ENCODE peak calls at places on chromosome 9, in nine cellular contexts. U, T, N, J, L, I, C, S and D are unnamed samples.
A peak's percentile ranks its signal among the peaks of the same experiment; 100 is the strongest.

GRCh38 chr9:69548676-69549075 is 123.5 kb downstream of the APBA1 start:
- DNase-seq in L (no peak), S (no peak), J (no peak), T (no peak), C (no peak), U (no peak), I (no peak), N (no peak), D (no peak)

GRCh38 chr9:6304232-6304631 is 23.9 kb upstream of the TPD52L3 start:
- DNase-seq in C (no peak), S (no peak), U (no peak), I (no peak), N (no peak), L (no peak), T (no peak), J (no peak), D (no peak)

GRCh38 chr9:70411141-70411929 is 3.1 kb downstream of the KLF9 start:
- DNase-seq in C (peak; percentile 48), N (no peak), I (peak; percentile 41), L (no peak), S (peak; percentile 61), U (peak; percentile 89), J (peak; percentile 93), T (peak; percentile 81), D (peak; percentile 75)

GRCh38 chr9:18800579-18800978 is 232.4 kb downstream of the SAXO1 start:
- DNase-seq in J (no peak), L (no peak), U (no peak), C (no peak), S (no peak), T (no peak), N (no peak), I (no peak), D (no peak)

GRCh38 chr9:91659529-91660294 is 236.1 kb upstream of the NFIL3 start:
- DNase-seq in I (no peak), N (peak; percentile 71), C (no peak), T (no peak), J (peak; percentile 28), S (no peak), L (no peak), U (peak; percentile 43), D (no peak)

GRCh38 chr9:124855944-124856773 is 2.9 kb downstream of the WDR38 start:
- DNase-seq in I (no peak), T (no peak), L (no peak), N (no peak), S (no peak), U (peak; percentile 54), C (peak; percentile 43), J (peak; percentile 31), D (no peak)

GRCh38 chr9:100160021-100160420 is 61.0 kb downstream of the INVS start:
- DNase-seq in J (no peak), I (no peak), L (no peak), S (no peak), U (no peak), T (no peak), C (no peak), N (no peak), D (no peak)

GRCh38 chr9:99778308-99778707 is 43.4 kb upstream of the NR4A3 start:
- DNase-seq in C (peak; percentile 49), T (no peak), L (no peak), U (peak; percentile 96), S (peak; percentile 75), N (no peak), J (peak; percentile 94), I (peak; percentile 16), D (no peak)

GRCh38 chr9:77708416-77708815 is 60.3 kb upstream of the GNA14 start:
- DNase-seq in T (no peak), L (no peak), S (no peak), C (no peak), J (peak; percentile 60), N (no peak), I (no peak), U (peak; percentile 63), D (no peak)

GRCh38 chr9:12274577-12274976 is 418.6 kb upstream of the TYRP1 start:
- DNase-seq in I (no peak), T (no peak), C (no peak), J (peak; percentile 2), U (no peak), S (no peak), N (no peak), L (no peak), D (peak; percentile 26)

GRCh38 chr9:69535911-69536310 is 136.3 kb downstream of the APBA1 start:
- DNase-seq in L (no peak), C (no peak), T (no peak), U (peak; percentile 77), I (no peak), J (peak; percentile 58), S (no peak), N (no peak), D (no peak)

GRCh38 chr9:18969095-18969494 is 63.9 kb downstream of the SAXO1 start:
- DNase-seq in N (no peak), S (no peak), C (no peak), U (no peak), I (no peak), T (no peak), L (no peak), J (no peak), D (no peak)

GRCh38 chr9:134617246-134617645 is 24.4 kb upstream of the COL5A1 start:
- DNase-seq in N (no peak), C (no peak), U (no peak), J (no peak), L (no peak), T (peak; percentile 25), I (no peak), S (no peak), D (peak; percentile 11)

GRCh38 chr9:110464321-110464720 is 115.2 kb downstream of the SVEP1 start:
- DNase-seq in N (no peak), T (no peak), S (no peak), U (no peak), I (no peak), C (no peak), J (no peak), L (no peak), D (no peak)

GRCh38 chr9:37187269-37187668 is 66.9 kb downstream of the ZCCHC7 start:
- DNase-seq in I (no peak), S (no peak), L (no peak), T (no peak), N (no peak), U (no peak), C (peak; percentile 9), J (no peak), D (no peak)

GRCh38 chr9:68715181-68715456 is 10.1 kb downstream of the PIP5K1B start:
- DNase-seq in L (no peak), U (no peak), C (no peak), N (no peak), J (no peak), T (no peak), I (no peak), S (no peak), D (no peak)

GRCh38 chr9:34547960-34548603 is 25.3 kb upstream of the ENHO start:
- DNase-seq in N (peak; percentile 81), L (no peak), S (peak; percentile 71), U (peak; percentile 84), C (peak; percentile 50), J (peak; percentile 47), T (peak; percentile 71), I (peak; percentile 30), D (peak; percentile 81)

GRCh38 chr9:75890541-75891276 is at the start of gene PCSK5:
- DNase-seq in I (peak; percentile 67), L (peak; percentile 42), J (peak; percentile 89), C (peak; percentile 90), S (peak; percentile 97), U (peak; percentile 95), T (peak; percentile 90), N (peak; percentile 84), D (peak; percentile 91)

GRCh38 chr9:87878930-87879603 is 3.6 kb upstream of the SPATA31E1 start:
- DNase-seq in T (no peak), J (peak; percentile 89), C (no peak), U (peak; percentile 85), S (no peak), N (no peak), I (no peak), L (no peak), D (no peak)

GRCh38 chr9:69674741-69675438 is 2.7 kb upstream of the APBA1 start:
- DNase-seq in U (peak; percentile 90), C (no peak), J (peak; percentile 94), N (no peak), S (no peak), I (no peak), T (no peak), L (peak; percentile 10), D (no peak)

GRCh38 chr9:86660146-86660545 is 287.2 kb downstream of the GAS1 start:
- DNase-seq in C (no peak), J (peak; percentile 88), U (peak; percentile 90), N (no peak), S (no peak), I (no peak), T (no peak), L (no peak), D (no peak)

GRCh38 chr9:22257026-22257425 is 189.6 kb upstream of the DMRTA1 start:
- DNase-seq in I (no peak), L (no peak), N (no peak), C (no peak), U (no peak), T (no peak), S (no peak), J (no peak), D (no peak)

GRCh38 chr9:73202992-73203391 is 51.3 kb downstream of the ANXA1 start:
- DNase-seq in C (no peak), J (no peak), L (no peak), U (no peak), T (no peak), S (no peak), I (no peak), N (no peak), D (no peak)

GRCh38 chr9:221989-222776 is 7.5 kb downstream of the DOCK8 start:
- DNase-seq in T (no peak), S (no peak), U (no peak), N (no peak), L (no peak), J (no peak), I (no peak), C (no peak), D (no peak)

GRCh38 chr9:3370715-3371114 is 155.1 kb downstream of the RFX3 start:
- DNase-seq in T (no peak), J (no peak), I (no peak), N (no peak), U (no peak), L (no peak), S (no peak), C (no peak), D (no peak)

GRCh38 chr9:136566899-136567298 is 21.1 kb upstream of the NOTCH1 start:
- DNase-seq in S (peak; percentile 59), C (no peak), N (no peak), L (no peak), T (no peak), U (peak; percentile 34), I (no peak), J (peak; percentile 49), D (peak; percentile 84)

GRCh38 chr9:92952861-92953620 is 5.7 kb downstream of the FGD3 start:
- DNase-seq in J (peak; percentile 12), N (no peak), I (no peak), T (no peak), L (peak; percentile 80), C (no peak), U (peak; percentile 23), S (no peak), D (no peak)

GRCh38 chr9:133605856-133606721 is 3.1 kb downstream of the FAM163B start:
- DNase-seq in T (no peak), L (no peak), S (no peak), J (no peak), U (no peak), I (no peak), N (no peak), C (no peak), D (no peak)

GRCh38 chr9:89427621-89428221 is 70.2 kb downstream of the SEMA4D start:
- DNase-seq in I (peak; percentile 71), N (no peak), U (peak; percentile 47), T (peak; percentile 92), C (peak; percentile 88), S (peak; percentile 71), L (no peak), J (peak; percentile 10), D (no peak)

GRCh38 chr9:88291853-88292252 is 96.4 kb upstream of the SPIN1 start:
- DNase-seq in T (no peak), N (no peak), S (no peak), C (no peak), L (no peak), I (no peak), J (no peak), U (no peak), D (no peak)

GRCh38 chr9:36873247-36873875 is 160.7 kb downstream of the PAX5 start:
- DNase-seq in N (peak; percentile 78), L (peak; percentile 12), J (peak; percentile 55), T (peak; percentile 87), C (peak; percentile 81), I (peak; percentile 77), S (peak; percentile 68), U (peak; percentile 61), D (peak; percentile 73)